ENCODE peak calls at places on chromosomes 5 and 9, in eight cellular contexts. Y, B, Z, G, W, N, O and F are unnamed samples.

GRCh38 chr5:179369530-179369884 is 24.2 kb upstream of the ADAMTS2 start:
- ATAC-seq in Y (no peak), B (no peak), Z (no peak), G (no peak), W (no peak), N (no peak), O (no peak), F (no peak)

GRCh38 chr5:56176155-56176798 is 56.9 kb downstream of the ANKRD55 start:
- ATAC-seq in Y (peak; percentile 77), B (no peak), Z (peak; percentile 76), G (no peak), W (peak; percentile 49), N (peak; percentile 68), O (peak; percentile 47), F (peak; percentile 86)

GRCh38 chr5:173834070-173834771 is 53.9 kb upstream of the CPEB4 start:
- ATAC-seq in Y (no peak), B (no peak), Z (no peak), G (no peak), W (peak; percentile 20), N (no peak), O (no peak), F (no peak)

GRCh38 chr5:40560470-40560869 is 119.2 kb upstream of the PTGER4 start:
- ATAC-seq in Y (no peak), B (no peak), Z (no peak), G (no peak), W (no peak), N (no peak), O (no peak), F (no peak)

GRCh38 chr5:112737088-112737471 is 605 bp upstream of the APC start:
- ATAC-seq in Y (no peak), B (peak; percentile 16), Z (peak; percentile 46), G (peak; percentile 3), W (peak; percentile 18), N (no peak), O (peak; percentile 49), F (no peak)

GRCh38 chr5:10030219-10030831 is 219.4 kb downstream of the ATPSCKMT start:
- ATAC-seq in Y (no peak), B (peak; percentile 54), Z (peak; percentile 75), G (peak; percentile 67), W (peak; percentile 91), N (peak; percentile 74), O (peak; percentile 87), F (no peak)

GRCh38 chr5:143921525-143922311 is 109.8 kb downstream of the HMHB1 start:
- ATAC-seq in Y (peak; percentile 90), B (peak; percentile 82), Z (no peak), G (peak; percentile 40), W (no peak), N (no peak), O (no peak), F (peak; percentile 77)

GRCh38 chr5:93557205-93557604 is 23.8 kb downstream of the NR2F1-AS1 start:
- ATAC-seq in Y (no peak), B (no peak), Z (no peak), G (no peak), W (no peak), N (no peak), O (no peak), F (no peak)

GRCh38 chr9:108865037-108865436 is 3.0 kb downstream of the ACTL7A start:
- ATAC-seq in Y (peak; percentile 64), B (no peak), Z (no peak), G (no peak), W (no peak), N (no peak), O (no peak), F (no peak)

GRCh38 chr5:135100431-135100830 is 66.4 kb upstream of the PITX1 start:
- ATAC-seq in Y (no peak), B (no peak), Z (no peak), G (no peak), W (no peak), N (no peak), O (no peak), F (no peak)

DNA sequence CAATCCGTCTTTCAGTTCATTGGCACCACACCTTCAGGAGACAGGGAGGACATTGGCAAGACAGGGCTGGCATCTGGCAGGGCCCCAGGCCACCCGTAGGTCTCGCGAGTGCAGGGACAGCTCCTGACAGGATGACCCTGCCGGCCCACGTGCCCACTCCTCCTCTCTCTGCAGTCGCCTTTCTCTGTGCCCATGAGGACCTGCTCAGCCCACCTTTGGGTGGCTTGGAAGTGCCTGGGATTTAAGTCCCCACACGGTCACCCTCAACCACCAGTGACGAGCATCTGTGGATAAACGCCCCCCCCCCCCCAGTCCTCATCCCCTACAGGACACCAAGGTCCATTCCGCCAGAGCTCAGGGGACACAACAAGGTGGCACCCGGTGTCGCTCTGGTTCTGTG is 4.1 kb downstream of the MRPL36 start:
- ATAC-seq in Y (no peak), B (no peak), Z (no peak), G (no peak), W (no peak), N (no peak), O (no peak), F (no peak)
- H3K27ac ChIP-seq in Y (no peak overlapping the region), B (no peak overlapping the region), Z (no peak overlapping the region), G (no peak overlapping the region), W (no peak overlapping the region), N (no peak overlapping the region), O (no peak overlapping the region), F (no peak overlapping the region)

GRCh38 chr9:125549465-125550215 is 157.4 kb downstream of the MAPKAP1 start:
- ATAC-seq in Y (peak; percentile 76), B (no peak), Z (peak; percentile 62), G (no peak), W (peak; percentile 74), N (peak; percentile 61), O (peak; percentile 73), F (peak; percentile 65)

GRCh38 chr9:125551781-125552180 is 155.2 kb downstream of the MAPKAP1 start:
- ATAC-seq in Y (no peak), B (no peak), Z (no peak), G (no peak), W (no peak), N (no peak), O (no peak), F (no peak)

GRCh38 chr9:125550633-125551032 is 156.4 kb downstream of the MAPKAP1 start:
- ATAC-seq in Y (no peak), B (no peak), Z (no peak), G (no peak), W (no peak), N (no peak), O (no peak), F (no peak)

GRCh38 chr9:125548141-125548540 is 158.9 kb downstream of the MAPKAP1 start:
- ATAC-seq in Y (no peak), B (no peak), Z (no peak), G (no peak), W (no peak), N (no peak), O (no peak), F (no peak)

DNA sequence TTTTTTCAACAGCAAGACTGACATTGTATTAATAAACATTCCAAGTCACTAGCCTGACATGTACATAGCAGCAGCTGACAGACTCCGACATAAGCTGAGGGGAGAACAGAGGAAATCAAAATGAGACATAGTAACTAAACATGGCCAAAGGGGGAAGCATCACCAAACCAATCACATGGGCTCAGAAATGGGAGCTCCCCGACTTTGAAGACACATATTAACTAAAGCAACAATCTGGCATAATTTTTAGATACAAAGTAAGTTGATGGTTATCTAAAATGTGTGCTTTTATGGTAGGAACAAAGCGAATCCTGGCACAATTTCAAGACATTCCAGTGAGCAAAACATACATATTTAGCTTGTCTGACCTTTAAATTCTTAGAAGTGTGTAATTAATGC is 156.8 kb downstream of the MAPKAP1 start:
- ATAC-seq in Y (peak; percentile 25), B (peak; percentile 38), Z (peak; percentile 30), G (no peak), W (peak; percentile 51), N (no peak), O (no peak), F (no peak)
- H3K4me1 ChIP-seq in Y (peaks cover 48% of the 10 kb centered on the region), B (peaks cover 18% of the 10 kb centered on the region), Z (peaks cover 36% of the 10 kb centered on the region), G (no peaks in the 10 kb centered on the region), W (peaks cover 34% of the 10 kb centered on the region), N (peaks cover 26% of the 10 kb centered on the region), O (peaks cover 46% of the 10 kb centered on the region), F (peaks cover 76% of the 10 kb centered on the region)

GRCh38 chr9:14096182-14096922 is 217.6 kb downstream of the NFIB start:
- ATAC-seq in Y (peak; percentile 81), B (peak; percentile 85), Z (peak; percentile 69), G (no peak), W (peak; percentile 74), N (peak; percentile 65), O (peak; percentile 76), F (peak; percentile 65)
- H3K27ac ChIP-seq in Y (peak overlapping the region; percentile 93), B (peak overlapping the region; percentile 82), Z (peak overlapping the region; percentile 81), G (no peak overlapping the region), W (peak overlapping the region; percentile 76), N (peak overlapping the region; percentile 78), O (peak overlapping the region; percentile 78), F (peak overlapping the region; percentile 73)

GRCh38 chr9:136527721-136528710 is 17.8 kb downstream of the NOTCH1 start:
- ATAC-seq in Y (peak; percentile 1), B (peak; percentile 66), Z (no peak), G (peak; percentile 69), W (peak; percentile 3), N (no peak), O (peak; percentile 2), F (no peak)
- H3K4me1 ChIP-seq in Y (peaks cover 94% of the 10 kb centered on the region), B (peaks cover 42% of the 10 kb centered on the region), Z (peaks cover 100% of the 10 kb centered on the region), G (peaks cover 56% of the 10 kb centered on the region), W (peaks cover 50% of the 10 kb centered on the region), N (peaks cover 85% of the 10 kb centered on the region), O (peaks cover 90% of the 10 kb centered on the region), F (no peaks in the 10 kb centered on the region)

GRCh38 chr5:2746642-2747041 is 4.8 kb downstream of the IRX2 start:
- ATAC-seq in Y (no peak), B (no peak), Z (no peak), G (no peak), W (no peak), N (no peak), O (no peak), F (no peak)
- H3K27ac ChIP-seq in Y (no peak overlapping the region), B (no peak overlapping the region), Z (peak overlapping the region; percentile 78), G (no peak overlapping the region), W (peak overlapping the region; percentile 75), N (peak overlapping the region; percentile 91), O (peak overlapping the region; percentile 77), F (no peak overlapping the region)